ENCODE peak calls at places on chromosomes 7 and 10, in nine cellular contexts. G, M, W, A, K, U, Z, H and B are unnamed samples.

GRCh38 chr7:12879139-12879538 is 191.7 kb downstream of the ARL4A start:
- DNase-seq in G (no peak), M (no peak), W (no peak), A (no peak), K (no peak), U (no peak), Z (no peak), H (no peak), B (no peak)

GRCh38 chr7:41292457-41292856 is 410.4 kb downstream of the INHBA start:
- DNase-seq in G (no peak), M (no peak), W (peak), A (no peak), K (no peak), U (no peak), Z (no peak), H (peak), B (no peak)

GRCh38 chr7:64888901-64889685 is 14.0 kb upstream of the ZNF273 start:
- DNase-seq in G (peak), M (no peak), W (no peak), A (no peak), K (peak), U (no peak), Z (no peak), H (no peak), B (no peak)

GRCh38 chr7:142440219-142441073 is 182.6 kb upstream of the PRSS58 start:
- DNase-seq in G (no peak), M (no peak), W (peak), A (no peak), K (no peak), U (no peak), Z (peak), H (peak), B (peak)

GRCh38 chr7:120337308-120337907 is 64.4 kb downstream of the KCND2 start:
- DNase-seq in G (no peak), M (no peak), W (no peak), A (no peak), K (no peak), U (no peak), Z (no peak), H (peak), B (no peak)

GRCh38 chr10:130430852-130431704 is 294.9 kb downstream of the GLRX3 start:
- DNase-seq in G (no peak), M (no peak), W (no peak), A (no peak), K (no peak), U (no peak), Z (no peak), H (no peak), B (no peak)

GRCh38 chr10:110788620-110789385 is 82.9 kb upstream of the PDCD4 start:
- DNase-seq in G (no peak), M (no peak), W (no peak), A (no peak), K (no peak), U (no peak), Z (no peak), H (no peak), B (no peak)

GRCh38 chr7:112064627-112065385 is 141.4 kb downstream of the DOCK4 start:
- DNase-seq in G (no peak), M (no peak), W (no peak), A (no peak), K (no peak), U (no peak), Z (no peak), H (no peak), B (no peak)

GRCh38 chr10:43044444-43045245 is 32.2 kb upstream of the RET start:
- DNase-seq in G (peak), M (no peak), W (no peak), A (no peak), K (no peak), U (no peak), Z (no peak), H (no peak), B (peak)

GRCh38 chr7:67019562-67020390 is 23.1 kb downstream of the TYW1 start:
- DNase-seq in G (no peak), M (no peak), W (no peak), A (no peak), K (peak), U (no peak), Z (no peak), H (peak), B (no peak)

GRCh38 chr7:47332213-47332612 is 249.7 kb downstream of the TNS3 start:
- DNase-seq in G (no peak), M (no peak), W (no peak), A (no peak), K (no peak), U (no peak), Z (no peak), H (no peak), B (no peak)

GRCh38 chr10:105797234-105797890 is 1156.3 kb downstream of the SORCS3 start:
- DNase-seq in G (no peak), M (no peak), W (no peak), A (peak), K (no peak), U (no peak), Z (no peak), H (peak), B (no peak)

GRCh38 chr7:9189683-9190082 is 756.3 kb downstream of the NXPH1 start:
- DNase-seq in G (no peak), M (no peak), W (no peak), A (no peak), K (no peak), U (no peak), Z (no peak), H (no peak), B (no peak)

GRCh38 chr10:43913676-43914235 is 265.1 kb upstream of the ZNF32 start:
- DNase-seq in G (no peak), M (no peak), W (no peak), A (no peak), K (no peak), U (no peak), Z (no peak), H (no peak), B (no peak)

GRCh38 chr10:71999360-72000072 is 35.3 kb downstream of the CHST3 start:
- DNase-seq in G (peak), M (no peak), W (peak), A (peak), K (no peak), U (no peak), Z (no peak), H (no peak), B (no peak)

GRCh38 chr7:150329331-150330106 is 6.2 kb upstream of the ACTR3C start:
- DNase-seq in G (no peak), M (no peak), W (no peak), A (peak), K (no peak), U (no peak), Z (no peak), H (no peak), B (no peak)

GRCh38 chr7:114086906-114087651 is 168.3 kb upstream of the PPP1R3A start:
- DNase-seq in G (peak), M (peak), W (peak), A (no peak), K (no peak), U (no peak), Z (no peak), H (no peak), B (no peak)

GRCh38 chr7:121330053-121330833 is 1.4 kb downstream of the WNT16 start:
- DNase-seq in G (peak), M (peak), W (no peak), A (no peak), K (no peak), U (no peak), Z (no peak), H (no peak), B (peak)

GRCh38 chr7:4835398-4836205 is 26.2 kb downstream of the PAPOLB start:
- DNase-seq in G (no peak), M (no peak), W (no peak), A (no peak), K (no peak), U (no peak), Z (no peak), H (no peak), B (no peak)

GRCh38 chr10:58219875-58220274 is 47.8 kb downstream of the IPMK start:
- DNase-seq in G (no peak), M (no peak), W (no peak), A (no peak), K (no peak), U (no peak), Z (no peak), H (no peak), B (no peak)

GRCh38 chr7:50418526-50418925 is 31.6 kb downstream of the FIGNL1 start:
- DNase-seq in G (no peak), M (no peak), W (no peak), A (no peak), K (no peak), U (no peak), Z (no peak), H (no peak), B (no peak)

GRCh38 chr10:78451592-78451991 is 417.9 kb downstream of the RPS24 start:
- DNase-seq in G (no peak), M (no peak), W (no peak), A (no peak), K (no peak), U (no peak), Z (no peak), H (no peak), B (no peak)

GRCh38 chr7:128053023-128053422 is 21.8 kb upstream of the LRRC4 start:
- DNase-seq in G (no peak), M (no peak), W (no peak), A (no peak), K (no peak), U (no peak), Z (no peak), H (no peak), B (no peak)

GRCh38 chr10:122293156-122293978 is 22.3 kb downstream of the BTBD16 start:
- DNase-seq in G (no peak), M (no peak), W (no peak), A (no peak), K (peak), U (no peak), Z (no peak), H (no peak), B (no peak)

GRCh38 chr7:115707236-115707635 is 323.3 kb downstream of the TFEC start:
- DNase-seq in G (no peak), M (no peak), W (no peak), A (no peak), K (peak), U (no peak), Z (no peak), H (peak), B (no peak)

GRCh38 chr10:29811751-29812427 is 177.1 kb upstream of the SVIL start:
- DNase-seq in G (no peak), M (no peak), W (peak), A (peak), K (peak), U (no peak), Z (peak), H (no peak), B (peak)

GRCh38 chr7:69912846-69913245 is 314.6 kb downstream of the AUTS2 start:
- DNase-seq in G (no peak), M (no peak), W (no peak), A (no peak), K (no peak), U (no peak), Z (no peak), H (no peak), B (no peak)

GRCh38 chr7:81484266-81484665 is 285.6 kb downstream of the HGF start:
- DNase-seq in G (no peak), M (no peak), W (peak), A (peak), K (no peak), U (no peak), Z (peak), H (no peak), B (peak)

GRCh38 chr10:125273023-125273422 is 112.7 kb upstream of the CTBP2 start:
- DNase-seq in G (no peak), M (no peak), W (no peak), A (no peak), K (no peak), U (no peak), Z (no peak), H (no peak), B (no peak)

GRCh38 chr10:68154211-68154497 is 44.9 kb downstream of the MYPN start:
- DNase-seq in G (no peak), M (no peak), W (no peak), A (peak), K (no peak), U (no peak), Z (peak), H (no peak), B (no peak)

GRCh38 chr10:46287846-46288480 is 1.2 kb downstream of the ANTXRL start:
- DNase-seq in G (peak), M (no peak), W (no peak), A (no peak), K (no peak), U (no peak), Z (no peak), H (no peak), B (no peak)

GRCh38 chr7:55425141-55425752 is 60.1 kb downstream of the LANCL2 start:
- DNase-seq in G (no peak), M (no peak), W (no peak), A (no peak), K (no peak), U (no peak), Z (no peak), H (no peak), B (no peak)

GRCh38 chr10:11699546-11700097 is 42.6 kb upstream of the ECHDC3 start:
- DNase-seq in G (no peak), M (no peak), W (no peak), A (no peak), K (no peak), U (no peak), Z (no peak), H (no peak), B (no peak)